ENCODE peak calls at places on chromosome 10, in five cellular contexts. One of them, this sample, is unnamed.

GRCh38 chr10:84348860-84349259 is 20.5 kb downstream of the CCSER2 start:
- DNase-seq in A549: no peak
- DNase-seq in ovary: no peak
- DNase-seq in suprapubic skin: no peak
- DNase-seq in transverse colon: no peak
- DNase-seq in this sample: no peak

GRCh38 chr10:6347391-6347951 is 144.7 kb downstream of the PFKFB3 start:
- DNase-seq in A549: no peak
- DNase-seq in ovary: no peak
- DNase-seq in suprapubic skin: no peak
- DNase-seq in transverse colon: no peak
- DNase-seq in this sample: no peak

GRCh38 chr10:100518761-100519241 is 860 bp downstream of the SEC31B start:
- DNase-seq in A549: peak
- DNase-seq in ovary: peak
- DNase-seq in suprapubic skin: no peak
- DNase-seq in transverse colon: peak
- DNase-seq in this sample: no peak

GRCh38 chr10:100888957-100889356 is 23.8 kb upstream of the SLF2 start:
- DNase-seq in A549: peak
- DNase-seq in ovary: no peak
- DNase-seq in suprapubic skin: no peak
- DNase-seq in transverse colon: no peak
- DNase-seq in this sample: no peak

GRCh38 chr10:79430946-79431345 is 14.5 kb downstream of the ZCCHC24 start:
- DNase-seq in A549: no peak
- DNase-seq in ovary: peak
- DNase-seq in suprapubic skin: no peak
- DNase-seq in transverse colon: no peak
- DNase-seq in this sample: peak

GRCh38 chr10:1548596-1548995 is 188.7 kb downstream of the ADARB2 start:
- DNase-seq in A549: no peak
- DNase-seq in ovary: no peak
- DNase-seq in suprapubic skin: peak
- DNase-seq in transverse colon: no peak
- DNase-seq in this sample: peak

GRCh38 chr10:4081691-4082111 is 296.7 kb upstream of the KLF6 start:
- DNase-seq in A549: no peak
- DNase-seq in ovary: peak
- DNase-seq in suprapubic skin: no peak
- DNase-seq in transverse colon: no peak
- DNase-seq in this sample: no peak

GRCh38 chr10:88990528-88991160 is at the start of gene FAS:
- DNase-seq in A549: peak
- DNase-seq in ovary: peak
- DNase-seq in suprapubic skin: peak
- DNase-seq in transverse colon: peak
- DNase-seq in this sample: peak

GRCh38 chr10:80202934-80203834 is 2.2 kb downstream of the ANXA11 start:
- DNase-seq in A549: peak
- DNase-seq in ovary: peak
- DNase-seq in suprapubic skin: no peak
- DNase-seq in transverse colon: peak
- DNase-seq in this sample: peak

GRCh38 chr10:21516270-21517131 is 9.0 kb downstream of the SKIDA1 start:
- DNase-seq in A549: peak
- DNase-seq in ovary: peak
- DNase-seq in suprapubic skin: no peak
- DNase-seq in transverse colon: peak
- DNase-seq in this sample: peak

GRCh38 chr10:106424981-106425380 is 739.5 kb downstream of the SORCS1 start:
- DNase-seq in A549: peak
- DNase-seq in ovary: no peak
- DNase-seq in suprapubic skin: no peak
- DNase-seq in transverse colon: no peak
- DNase-seq in this sample: no peak

GRCh38 chr10:115964827-115965226 is 308.2 kb downstream of the GFRA1 start:
- DNase-seq in A549: no peak
- DNase-seq in ovary: no peak
- DNase-seq in suprapubic skin: no peak
- DNase-seq in transverse colon: no peak
- DNase-seq in this sample: no peak

GRCh38 chr10:97708976-97709745 is 4.4 kb upstream of the MARVELD1 start:
- DNase-seq in A549: peak
- DNase-seq in ovary: peak
- DNase-seq in suprapubic skin: no peak
- DNase-seq in transverse colon: peak
- DNase-seq in this sample: peak

GRCh38 chr10:28269842-28270456 is 32.9 kb downstream of the MPP7 start:
- DNase-seq in A549: no peak
- DNase-seq in ovary: no peak
- DNase-seq in suprapubic skin: no peak
- DNase-seq in transverse colon: no peak
- DNase-seq in this sample: no peak

GRCh38 chr10:61115874-61116273 is 171.9 kb upstream of the RHOBTB1 start:
- DNase-seq in A549: no peak
- DNase-seq in ovary: no peak
- DNase-seq in suprapubic skin: no peak
- DNase-seq in transverse colon: no peak
- DNase-seq in this sample: no peak

GRCh38 chr10:93406367-93407145 is 75.6 kb downstream of the MYOF start:
- DNase-seq in A549: no peak
- DNase-seq in ovary: no peak
- DNase-seq in suprapubic skin: no peak
- DNase-seq in transverse colon: no peak
- DNase-seq in this sample: no peak

GRCh38 chr10:30980951-30981616 is 50.6 kb downstream of the ZNF438 start:
- DNase-seq in A549: no peak
- DNase-seq in ovary: no peak
- DNase-seq in suprapubic skin: peak
- DNase-seq in transverse colon: peak
- DNase-seq in this sample: peak

GRCh38 chr10:84497978-84498377 is 169.6 kb downstream of the CCSER2 start:
- DNase-seq in A549: no peak
- DNase-seq in ovary: no peak
- DNase-seq in suprapubic skin: no peak
- DNase-seq in transverse colon: no peak
- DNase-seq in this sample: no peak

GRCh38 chr10:34615770-34616169 is 199.3 kb downstream of the PARD3 start:
- DNase-seq in A549: no peak
- DNase-seq in ovary: no peak
- DNase-seq in suprapubic skin: no peak
- DNase-seq in transverse colon: no peak
- DNase-seq in this sample: no peak

GRCh38 chr10:101217450-101218281 is 11.6 kb downstream of the LBX1 start:
- DNase-seq in A549: peak
- DNase-seq in ovary: no peak
- DNase-seq in suprapubic skin: no peak
- DNase-seq in transverse colon: peak
- DNase-seq in this sample: no peak

GRCh38 chr10:33336606-33337334 is 2.3 kb upstream of the NRP1 start:
- DNase-seq in A549: peak
- DNase-seq in ovary: peak
- DNase-seq in suprapubic skin: no peak
- DNase-seq in transverse colon: peak
- DNase-seq in this sample: peak

GRCh38 chr10:88069338-88069737 is 205.9 kb downstream of the PTEN start:
- DNase-seq in A549: no peak
- DNase-seq in ovary: no peak
- DNase-seq in suprapubic skin: no peak
- DNase-seq in transverse colon: no peak
- DNase-seq in this sample: no peak

GRCh38 chr10:84783386-84783785 is 455.0 kb downstream of the CCSER2 start:
- DNase-seq in A549: peak
- DNase-seq in ovary: no peak
- DNase-seq in suprapubic skin: no peak
- DNase-seq in transverse colon: no peak
- DNase-seq in this sample: no peak

GRCh38 chr10:70137927-70138883 is 5.6 kb upstream of the AIFM2 start:
- DNase-seq in A549: no peak
- DNase-seq in ovary: no peak
- DNase-seq in suprapubic skin: peak
- DNase-seq in transverse colon: peak
- DNase-seq in this sample: peak

GRCh38 chr10:34679177-34679576 is 135.9 kb downstream of the PARD3 start:
- DNase-seq in A549: no peak
- DNase-seq in ovary: no peak
- DNase-seq in suprapubic skin: no peak
- DNase-seq in transverse colon: no peak
- DNase-seq in this sample: no peak

GRCh38 chr10:48306870-48307531 is 524 bp downstream of the MAPK8 start:
- DNase-seq in A549: peak
- DNase-seq in ovary: peak
- DNase-seq in suprapubic skin: peak
- DNase-seq in transverse colon: peak
- DNase-seq in this sample: peak

GRCh38 chr10:28879875-28880381 is 202.6 kb downstream of the BAMBI start:
- DNase-seq in A549: no peak
- DNase-seq in ovary: peak
- DNase-seq in suprapubic skin: no peak
- DNase-seq in transverse colon: no peak
- DNase-seq in this sample: no peak

GRCh38 chr10:43383204-43383971 is 12.0 kb downstream of the FXYD4 start:
- DNase-seq in A549: no peak
- DNase-seq in ovary: no peak
- DNase-seq in suprapubic skin: no peak
- DNase-seq in transverse colon: no peak
- DNase-seq in this sample: peak

GRCh38 chr10:32000937-32001336 is 55.3 kb downstream of the KIF5B start:
- DNase-seq in A549: no peak
- DNase-seq in ovary: no peak
- DNase-seq in suprapubic skin: no peak
- DNase-seq in transverse colon: no peak
- DNase-seq in this sample: no peak

GRCh38 chr10:76035728-76036409 is 604.4 kb downstream of the LRMDA start:
- DNase-seq in A549: no peak
- DNase-seq in ovary: no peak
- DNase-seq in suprapubic skin: no peak
- DNase-seq in transverse colon: no peak
- DNase-seq in this sample: no peak

GRCh38 chr10:16470747-16471146 is 33.9 kb downstream of the PTER start:
- DNase-seq in A549: no peak
- DNase-seq in ovary: no peak
- DNase-seq in suprapubic skin: no peak
- DNase-seq in transverse colon: no peak
- DNase-seq in this sample: no peak

GRCh38 chr10:120945801-120946302 is 94.7 kb downstream of the WDR11 start:
- DNase-seq in A549: peak
- DNase-seq in ovary: no peak
- DNase-seq in suprapubic skin: no peak
- DNase-seq in transverse colon: peak
- DNase-seq in this sample: peak

DNA sequence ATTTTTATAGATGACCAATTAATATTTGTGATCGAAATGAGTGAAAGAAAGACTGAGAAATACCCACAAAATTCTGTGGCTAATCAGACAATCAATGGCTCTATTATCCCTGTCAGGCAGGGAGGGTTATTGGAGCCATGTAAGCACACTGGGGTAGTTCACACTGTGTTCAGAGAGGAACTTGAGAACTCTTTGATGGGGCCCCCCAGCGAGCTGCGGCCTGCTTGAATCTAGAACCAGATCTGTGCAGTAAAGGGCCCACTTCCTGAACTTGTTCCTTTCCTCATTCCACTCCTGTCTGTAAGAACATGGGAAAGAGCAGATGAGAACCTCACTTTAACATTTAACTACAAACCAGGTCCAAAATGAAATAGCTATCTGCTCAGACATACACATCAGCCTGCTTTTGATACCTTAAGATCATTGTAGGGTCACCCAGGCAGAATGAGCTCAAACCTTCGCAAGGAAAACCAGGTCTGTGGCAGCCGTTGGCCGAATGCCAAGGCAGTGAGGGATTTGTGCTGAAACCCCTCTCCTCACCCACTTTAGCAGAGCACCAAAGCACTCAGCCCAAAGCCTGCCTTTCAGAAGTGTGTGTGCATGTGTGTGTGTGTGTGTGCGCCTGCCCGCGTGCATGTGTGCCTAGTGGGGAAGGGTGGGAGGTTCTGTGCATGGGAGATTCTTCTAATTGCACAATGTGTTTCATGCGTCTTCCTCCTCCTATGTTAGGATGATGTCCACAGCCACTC is 365.6 kb upstream of the MGMT start:
- DNase-seq in A549: no peak
- DNase-seq in ovary: no peak
- DNase-seq in suprapubic skin: no peak
- DNase-seq in transverse colon: no peak
- DNase-seq in this sample: no peak
- TF ChIP-seq EP300 in A549: no peak
- TF ChIP-seq EP300 in ovary: no peak
- TF ChIP-seq EP300 in suprapubic skin: no peak
- TF ChIP-seq EP300 in transverse colon: no peak
- TF ChIP-seq EP300 in this sample: no peak

GRCh38 chr10:72625608-72626443 is at the start of gene MICU1:
- DNase-seq in A549: peak
- DNase-seq in ovary: peak
- DNase-seq in suprapubic skin: peak
- DNase-seq in transverse colon: peak
- DNase-seq in this sample: peak
- TF ChIP-seq EP300 in A549: no peak
- TF ChIP-seq EP300 in ovary: no peak
- TF ChIP-seq EP300 in suprapubic skin: no peak
- TF ChIP-seq EP300 in transverse colon: no peak
- TF ChIP-seq EP300 in this sample: peak

GRCh38 chr10:72254891-72255568 is 18.7 kb upstream of the DDIT4 start:
- DNase-seq in A549: peak
- DNase-seq in ovary: peak
- DNase-seq in suprapubic skin: peak
- DNase-seq in transverse colon: peak
- DNase-seq in this sample: peak
- TF ChIP-seq EP300 in A549: no peak
- TF ChIP-seq EP300 in ovary: peak
- TF ChIP-seq EP300 in suprapubic skin: peak
- TF ChIP-seq EP300 in transverse colon: peak
- TF ChIP-seq EP300 in this sample: peak

GRCh38 chr10:78332699-78333098 is 299.0 kb downstream of the RPS24 start:
- DNase-seq in A549: no peak
- DNase-seq in ovary: no peak
- DNase-seq in suprapubic skin: no peak
- DNase-seq in transverse colon: no peak
- DNase-seq in this sample: no peak

GRCh38 chr10:78333362-78334143 is 299.9 kb downstream of the RPS24 start:
- DNase-seq in A549: no peak
- DNase-seq in ovary: no peak
- DNase-seq in suprapubic skin: no peak
- DNase-seq in transverse colon: no peak
- DNase-seq in this sample: no peak

GRCh38 chr10:78330884-78331283 is 297.2 kb downstream of the RPS24 start:
- DNase-seq in A549: no peak
- DNase-seq in ovary: no peak
- DNase-seq in suprapubic skin: no peak
- DNase-seq in transverse colon: no peak
- DNase-seq in this sample: no peak

GRCh38 chr10:78331391-78331922 is 297.8 kb downstream of the RPS24 start:
- DNase-seq in A549: no peak
- DNase-seq in ovary: peak
- DNase-seq in suprapubic skin: no peak
- DNase-seq in transverse colon: no peak
- DNase-seq in this sample: peak

GRCh38 chr10:78332013-78332412 is 298.4 kb downstream of the RPS24 start:
- DNase-seq in A549: no peak
- DNase-seq in ovary: no peak
- DNase-seq in suprapubic skin: no peak
- DNase-seq in transverse colon: peak
- DNase-seq in this sample: peak
- TF ChIP-seq EP300 in A549: no peak
- TF ChIP-seq EP300 in ovary: no peak
- TF ChIP-seq EP300 in suprapubic skin: no peak
- TF ChIP-seq EP300 in transverse colon: peak
- TF ChIP-seq EP300 in this sample: no peak